ENCODE peak calls at places on chromosome 9, in four cellular contexts. U, S, W and L are unnamed samples.

GRCh38 chr9:4661165-4662095 is 664 bp upstream of the PLPP6 start:
- DNase-seq in U (no peak), S (no peak), W (no peak), L (no peak)

GRCh38 chr9:23663536-23663935 is 162.5 kb downstream of the ELAVL2 start:
- DNase-seq in U (no peak), S (no peak), W (no peak), L (no peak)

GRCh38 chr9:128406848-128407391 is 13.7 kb upstream of the CERCAM start:
- DNase-seq in U (no peak), S (no peak), W (no peak), L (no peak)

GRCh38 chr9:35945341-35946018 is 12.5 kb downstream of the OR2S2 start:
- DNase-seq in U (peak), S (peak), W (peak), L (peak)

GRCh38 chr9:18863821-18864220 is 169.2 kb downstream of the SAXO1 start:
- DNase-seq in U (no peak), S (no peak), W (no peak), L (no peak)

GRCh38 chr9:94150890-94151660 is 66.8 kb downstream of the PTPDC1 start:
- DNase-seq in U (no peak), S (no peak), W (no peak), L (no peak)

GRCh38 chr9:99819123-99819483 is 2.6 kb upstream of the NR4A3 start:
- DNase-seq in U (no peak), S (no peak), W (no peak), L (no peak)

GRCh38 chr9:128323192-128323730 is 622 bp downstream of the COQ4 start:
- DNase-seq in U (no peak), S (peak), W (no peak), L (no peak)

GRCh38 chr9:86648156-86648827 is 294.1 kb upstream of the TUT7 start:
- DNase-seq in U (no peak), S (no peak), W (no peak), L (no peak)

GRCh38 chr9:88969646-88970373 is 21.5 kb upstream of the S1PR3 start:
- DNase-seq in U (no peak), S (no peak), W (no peak), L (no peak)

GRCh38 chr9:19155106-19155999 is 28.1 kb upstream of the PLIN2 start:
- DNase-seq in U (no peak), S (no peak), W (no peak), L (no peak)

GRCh38 chr9:86614871-86615849 is 260.9 kb upstream of the TUT7 start:
- DNase-seq in U (no peak), S (peak), W (peak), L (no peak)

GRCh38 chr9:107472581-107473335 is 16.8 kb downstream of the KLF4 start:
- DNase-seq in U (no peak), S (no peak), W (no peak), L (no peak)

GRCh38 chr9:82961504-82962125 is 101.3 kb downstream of the RASEF start:
- DNase-seq in U (peak), S (peak), W (peak), L (peak)

GRCh38 chr9:69443178-69443577 is 118.2 kb downstream of the ENTREP1 start:
- DNase-seq in U (no peak), S (no peak), W (no peak), L (no peak)

GRCh38 chr9:98231770-98232478 is 23.5 kb downstream of the TBC1D2 start:
- DNase-seq in U (no peak), S (no peak), W (no peak), L (no peak)

GRCh38 chr9:34426340-34427074 is 31.9 kb downstream of the FAM219A start:
- DNase-seq in U (no peak), S (peak), W (peak), L (no peak)

GRCh38 chr9:34428325-34428958 is 29.9 kb downstream of the FAM219A start:
- DNase-seq in U (no peak), S (no peak), W (no peak), L (no peak)

GRCh38 chr9:34431661-34432060 is 26.7 kb downstream of the FAM219A start:
- DNase-seq in U (no peak), S (no peak), W (no peak), L (no peak)

DNA sequence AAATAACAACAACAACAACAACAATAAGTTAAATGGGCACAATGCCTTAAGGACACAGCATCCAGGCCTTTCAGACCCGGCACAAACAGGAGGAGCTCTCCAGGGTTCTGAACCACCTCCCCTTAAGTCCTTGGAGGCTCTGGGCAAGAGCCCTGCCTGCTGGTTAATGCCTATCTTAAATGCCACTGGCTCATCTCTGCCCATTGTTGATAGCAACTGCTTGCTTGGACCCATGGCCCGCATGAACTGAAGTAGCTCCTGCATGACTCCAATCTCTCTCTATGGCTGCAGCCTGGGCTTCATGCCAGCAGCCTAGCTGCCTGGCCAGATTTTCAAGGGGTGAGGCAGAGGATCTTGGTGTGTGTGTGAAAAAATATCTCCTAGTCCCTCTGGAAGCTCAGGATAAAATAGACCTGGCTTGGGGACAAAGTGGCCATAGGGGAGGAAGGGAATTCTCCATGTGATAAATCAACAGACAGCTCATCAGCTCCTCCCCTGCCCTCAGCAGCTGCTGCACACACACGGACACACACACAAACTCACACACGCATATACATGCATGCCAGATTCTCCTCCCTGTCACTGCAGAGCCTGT is 27.4 kb downstream of the FAM219A start:
- DNase-seq in U (peak), S (peak), W (peak), L (no peak)
- TF ChIP-seq POLR2AphosphoS5 in U (no peak), S (no peak), W (no peak), L (no peak)

GRCh38 chr9:38043931-38044623 is 24.9 kb downstream of the SHB start:
- DNase-seq in U (no peak), S (no peak), W (no peak), L (no peak)

GRCh38 chr9:38048319-38048969 is 20.6 kb downstream of the SHB start:
- DNase-seq in U (no peak), S (no peak), W (no peak), L (no peak)

GRCh38 chr9:38046669-38047300 is 22.2 kb downstream of the SHB start:
- DNase-seq in U (peak), S (no peak), W (peak), L (peak)

GRCh38 chr9:38044706-38045105 is 24.3 kb downstream of the SHB start:
- DNase-seq in U (no peak), S (no peak), W (no peak), L (no peak)

GRCh38 chr9:38047301-38048251 is 21.5 kb downstream of the SHB start:
- DNase-seq in U (peak), S (peak), W (peak), L (no peak)
- TF ChIP-seq REST in U (no peak), S (no peak), W (no peak), L (no peak)

DNA sequence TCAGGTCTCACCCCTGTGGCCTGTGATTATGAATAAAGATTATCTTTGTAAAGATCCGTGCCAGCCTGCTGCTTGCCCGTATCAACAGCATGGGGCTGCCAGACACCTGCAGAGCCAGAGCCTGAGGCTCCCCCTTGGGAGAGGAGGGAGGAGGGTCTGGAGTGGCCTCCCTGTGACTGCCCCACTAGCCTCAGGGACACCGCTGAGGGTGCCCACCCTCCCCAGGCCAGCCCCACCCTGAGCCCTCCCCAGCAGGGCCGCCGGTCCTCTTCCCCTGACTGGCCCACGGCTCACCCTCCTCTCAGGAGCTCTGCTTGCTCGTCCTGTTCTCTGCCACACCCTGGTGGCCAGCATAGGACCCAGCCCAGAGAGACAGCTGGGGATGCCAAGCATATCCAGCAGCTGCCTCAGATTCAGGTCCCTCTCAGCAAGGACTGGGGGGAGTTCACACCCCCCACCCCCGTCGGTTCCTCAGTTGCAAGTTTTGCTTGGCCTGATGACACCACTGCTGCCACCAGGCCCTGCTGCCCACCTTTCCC is 1.9 kb downstream of the SSNA1 start:
- DNase-seq in U (no peak), S (no peak), W (no peak), L (no peak)
- H3K4me3 ChIP-seq in U (peak), S (peak), W (no peak), L (no peak)

DNA sequence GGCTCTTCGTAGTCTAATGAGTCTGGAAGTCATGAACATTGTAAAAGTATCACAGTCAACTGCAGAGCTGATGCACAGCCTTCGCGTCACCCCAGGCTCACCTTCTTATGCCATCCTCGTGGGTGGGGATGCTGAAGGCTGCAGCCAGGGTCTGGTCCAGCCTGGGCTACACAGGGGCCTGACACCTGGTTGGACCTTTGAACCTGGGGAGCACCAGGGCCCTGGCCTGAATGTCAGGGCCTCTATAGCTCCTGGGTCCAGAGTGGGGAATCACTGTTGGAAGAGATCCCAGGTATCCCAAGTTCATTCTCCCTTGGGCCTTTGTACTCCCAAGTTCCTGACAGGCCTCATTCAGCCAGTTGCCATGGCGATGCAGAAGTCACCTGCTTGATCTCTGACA is 43.7 kb downstream of the ZNF618 start:
- DNase-seq in U (no peak), S (no peak), W (peak), L (no peak)
- TF ChIP-seq POLR2AphosphoS5 in U (no peak), S (no peak), W (no peak), L (no peak)

GRCh38 chr9:129726322-129727160 is 26.3 kb downstream of the PTGES start:
- DNase-seq in U (peak), S (peak), W (peak), L (peak)
- TF ChIP-seq REST in U (no peak), S (peak), W (peak), L (no peak)

GRCh38 chr9:137613738-137614523 is 4.9 kb upstream of the EHMT1 start:
- DNase-seq in U (no peak), S (no peak), W (no peak), L (no peak)

GRCh38 chr9:137613259-137613658 is 5.5 kb upstream of the EHMT1 start:
- DNase-seq in U (no peak), S (no peak), W (no peak), L (no peak)

GRCh38 chr9:137612741-137613142 is 6.1 kb upstream of the EHMT1 start:
- DNase-seq in U (no peak), S (no peak), W (no peak), L (no peak)

GRCh38 chr9:137610944-137611343 is 5.5 kb downstream of the ARRDC1 start:
- DNase-seq in U (no peak), S (no peak), W (no peak), L (no peak)

GRCh38 chr9:137611623-137612609 is 6.4 kb downstream of the ARRDC1 start:
- DNase-seq in U (peak), S (peak), W (no peak), L (no peak)
- H3K4me3 ChIP-seq in U (peak), S (no peak), W (no peak), L (no peak)